ENCODE peak calls at places on chromosomes 7 and 10, in ten cellular contexts. J, V, D, P, U, E, T, G, L and F are unnamed samples.

GRCh38 chr10:114624941-114625780 is 32.9 kb downstream of the ABLIM1 start:
- DNase-seq in U (no peak), D (no peak), P (peak; percentile 63), J (no peak), L (no peak), E (no peak), T (no peak), V (peak; percentile 61), G (peak; percentile 26), F (no peak)

GRCh38 chr7:35623381-35623780 is 71.6 kb downstream of the HERPUD2 start:
- DNase-seq in T (no peak), D (no peak), J (no peak), V (no peak), P (no peak), L (no peak), G (no peak), E (no peak), U (no peak), F (no peak)

GRCh38 chr10:118768041-118768933 is 13.5 kb upstream of the CACUL1 start:
- DNase-seq in V (no peak), D (no peak), T (no peak), G (no peak), U (no peak), P (no peak), E (no peak), L (no peak), J (no peak), F (no peak)

GRCh38 chr10:114010316-114010715 is 33.4 kb upstream of the ADRB1 start:
- DNase-seq in E (no peak), L (no peak), G (no peak), V (no peak), T (no peak), D (no peak), U (no peak), P (no peak), J (no peak), F (no peak)

GRCh38 chr7:7352845-7353244 is 170.5 kb downstream of the C1GALT1 start:
- DNase-seq in G (peak; percentile 4), L (peak; percentile 84), U (peak; percentile 16), J (no peak), V (peak; percentile 2), E (no peak), D (no peak), T (no peak), P (peak; percentile 2), F (no peak)

GRCh38 chr7:141227454-141227853 is 153.6 kb downstream of the TMEM178B start:
- DNase-seq in L (peak; percentile 31), D (no peak), V (no peak), G (no peak), J (no peak), U (no peak), P (no peak), E (no peak), T (no peak), F (no peak)

GRCh38 chr7:77537136-77537594 is at the start of gene PTPN12:
- DNase-seq in P (no peak), J (no peak), D (no peak), V (no peak), T (no peak), L (peak; percentile 74), U (no peak), G (no peak), E (no peak), F (no peak)

GRCh38 chr7:83782628-83783027 is 133.7 kb upstream of the SEMA3E start:
- DNase-seq in U (no peak), J (no peak), D (no peak), V (peak; percentile 90), T (no peak), E (no peak), L (no peak), G (peak; percentile 5), P (peak; percentile 7), F (no peak)

GRCh38 chr7:89605362-89605761 is 548.9 kb upstream of the STEAP1 start:
- DNase-seq in P (no peak), E (no peak), T (no peak), V (no peak), J (no peak), D (no peak), L (no peak), G (no peak), U (no peak), F (no peak)

GRCh38 chr10:126380352-126381076 is 7.8 kb downstream of the ADAM12 start:
- DNase-seq in D (no peak), U (no peak), J (no peak), P (no peak), L (no peak), E (no peak), V (no peak), T (no peak), G (no peak), F (no peak)

GRCh38 chr10:52351911-52352310 is 37.8 kb downstream of the DKK1 start:
- DNase-seq in G (peak; percentile 35), V (no peak), P (peak; percentile 90), T (no peak), U (no peak), L (no peak), J (no peak), D (no peak), E (no peak), F (no peak)

GRCh38 chr7:137930616-137931015 is 71.3 kb downstream of the CREB3L2 start:
- DNase-seq in V (no peak), P (peak; percentile 92), T (no peak), G (peak; percentile 97), L (no peak), E (no peak), U (no peak), D (no peak), J (no peak), F (no peak)

GRCh38 chr10:23192741-23193434 is 776 bp downstream of the PTF1A start:
- DNase-seq in J (no peak), E (no peak), P (no peak), U (peak; percentile 91), D (no peak), V (no peak), L (peak; percentile 68), G (no peak), T (no peak), F (no peak)

GRCh38 chr7:44068054-44068453 is 2.7 kb upstream of the PGAM2 start:
- DNase-seq in L (no peak), U (peak; percentile 30), E (no peak), G (no peak), J (no peak), T (no peak), P (no peak), D (peak; percentile 71), V (no peak), F (no peak)

GRCh38 chr7:69659964-69660363 is 61.7 kb downstream of the AUTS2 start:
- DNase-seq in T (no peak), V (no peak), L (peak; percentile 86), D (no peak), E (no peak), P (no peak), U (no peak), G (no peak), J (no peak), F (peak; percentile 36)

GRCh38 chr10:75654171-75654772 is 222.8 kb downstream of the LRMDA start:
- DNase-seq in V (no peak), E (no peak), T (no peak), L (no peak), J (no peak), P (no peak), G (peak; percentile 33), D (no peak), U (no peak), F (no peak)

GRCh38 chr10:7192831-7193348 is 217.9 kb downstream of the SFMBT2 start:
- DNase-seq in P (no peak), T (no peak), U (no peak), D (no peak), J (peak; percentile 42), E (no peak), V (no peak), L (no peak), G (no peak), F (no peak)

GRCh38 chr10:124999433-125000365 is 57.8 kb downstream of the ZRANB1 start:
- DNase-seq in V (no peak), G (peak; percentile 75), D (peak; percentile 77), T (peak; percentile 93), L (no peak), U (peak; percentile 51), P (no peak), E (peak; percentile 25), J (no peak), F (no peak)

GRCh38 chr7:155216475-155217272 is 81.0 kb upstream of the INSIG1 start:
- DNase-seq in D (no peak), G (peak; percentile 52), J (no peak), V (no peak), U (peak; percentile 74), T (no peak), E (no peak), L (no peak), P (peak; percentile 26), F (no peak)

GRCh38 chr7:7228967-7229366 is 46.6 kb downstream of the C1GALT1 start:
- DNase-seq in V (no peak), P (no peak), J (no peak), E (no peak), G (no peak), U (no peak), T (no peak), D (no peak), L (no peak), F (no peak)